ENCODE peak calls at places on chromosomes 5 and 9, in six cellular contexts. R is colonic mucosa, E is pons, P is endodermal cell, O is left ventricle myocardium inferior, A is progenitor cell of endocrine pancreas. Y is an unnamed sample.

GRCh38 chr5:61732376-61732775 is 400.3 kb downstream of the ZSWIM6 start:
- DNase-seq in R (no peak), E (peak), P (no peak), O (no peak), A (no peak), Y (no peak)

GRCh38 chr9:33288828-33289483 is 1.4 kb upstream of the NFX1 start:
- DNase-seq in R (no peak), E (no peak), P (no peak), O (no peak), A (no peak), Y (no peak)

GRCh38 chr5:180209137-180209581 is at the start of gene RASGEF1C:
- DNase-seq in R (peak), E (no peak), P (peak), O (peak), A (peak), Y (peak)

GRCh38 chr9:73437758-73438157 is 286.1 kb downstream of the ANXA1 start:
- DNase-seq in R (no peak), E (no peak), P (no peak), O (no peak), A (no peak), Y (no peak)

GRCh38 chr5:142508630-142509425 is 177.1 kb downstream of the FGF1 start:
- DNase-seq in R (no peak), E (no peak), P (no peak), O (no peak), A (no peak), Y (no peak)

GRCh38 chr9:75482566-75482965 is 394.3 kb downstream of the OSTF1 start:
- DNase-seq in R (no peak), E (no peak), P (no peak), O (no peak), A (no peak), Y (no peak)

GRCh38 chr9:20604561-20604960 is 17.7 kb downstream of the MLLT3 start:
- DNase-seq in R (no peak), E (no peak), P (no peak), O (no peak), A (no peak), Y (no peak)

GRCh38 chr9:114677418-114677817 is 4.6 kb downstream of the TEX48 start:
- DNase-seq in R (no peak), E (no peak), P (peak), O (no peak), A (no peak), Y (peak)

GRCh38 chr5:163649522-163649921 is 144.1 kb downstream of the MAT2B start:
- DNase-seq in R (no peak), E (no peak), P (no peak), O (no peak), A (no peak), Y (no peak)

GRCh38 chr5:52964138-52964537 is 25.0 kb upstream of the ITGA2 start:
- DNase-seq in R (no peak), E (no peak), P (no peak), O (no peak), A (no peak), Y (no peak)

GRCh38 chr5:175824621-175825020 is 46.8 kb upstream of the CPLX2 start:
- DNase-seq in R (no peak), E (no peak), P (no peak), O (no peak), A (no peak), Y (no peak)

GRCh38 chr5:135721548-135722090 is 112.8 kb upstream of the SLC25A48 start:
- DNase-seq in R (no peak), E (no peak), P (no peak), O (peak), A (no peak), Y (no peak)

GRCh38 chr5:172224996-172225395 is 31.0 kb downstream of the EFCAB9 start:
- DNase-seq in R (no peak), E (peak), P (no peak), O (no peak), A (no peak), Y (no peak)

GRCh38 chr5:54658014-54658413 is 140.5 kb downstream of the SNX18 start:
- DNase-seq in R (no peak), E (no peak), P (no peak), O (no peak), A (no peak), Y (no peak)

GRCh38 chr5:114447084-114447773 is 85.4 kb downstream of the KCNN2 start:
- DNase-seq in R (no peak), E (no peak), P (no peak), O (no peak), A (no peak), Y (no peak)

GRCh38 chr9:72858089-72858912 is 94.6 kb downstream of the ALDH1A1 start:
- DNase-seq in R (no peak), E (no peak), P (no peak), O (no peak), A (no peak), Y (peak)

GRCh38 chr9:34554211-34555001 is 31.6 kb upstream of the ENHO start:
- DNase-seq in R (no peak), E (no peak), P (peak), O (no peak), A (no peak), Y (peak)

GRCh38 chr5:38598296-38598993 is 42.0 kb upstream of the LIFR start:
- DNase-seq in R (no peak), E (no peak), P (no peak), O (no peak), A (no peak), Y (peak)

GRCh38 chr9:137459147-137459600 is at the start of gene NSMF:
- DNase-seq in R (peak), E (peak), P (peak), O (peak), A (peak), Y (peak)

GRCh38 chr5:174599992-174600391 is 124.4 kb upstream of the MSX2 start:
- DNase-seq in R (no peak), E (no peak), P (peak), O (no peak), A (no peak), Y (peak)

GRCh38 chr9:113649054-113649453 is 185.5 kb downstream of the RGS3 start:
- DNase-seq in R (no peak), E (peak), P (peak), O (peak), A (no peak), Y (no peak)

GRCh38 chr9:69265891-69266290 is 59.1 kb upstream of the ENTREP1 start:
- DNase-seq in R (no peak), E (no peak), P (peak), O (no peak), A (no peak), Y (no peak)

GRCh38 chr5:64789457-64789856 is 20.7 kb downstream of the CWC27 start:
- DNase-seq in R (no peak), E (no peak), P (no peak), O (no peak), A (no peak), Y (no peak)

GRCh38 chr5:14144586-14145355 is 1.6 kb downstream of the TRIO start:
- DNase-seq in R (peak), E (peak), P (peak), O (peak), A (peak), Y (peak)

GRCh38 chr9:99130069-99130468 is 25.2 kb downstream of the TGFBR1 start:
- DNase-seq in R (no peak), E (no peak), P (no peak), O (no peak), A (no peak), Y (no peak)

GRCh38 chr5:59189482-59189881 is 606.6 kb downstream of the RAB3C start:
- DNase-seq in R (no peak), E (no peak), P (no peak), O (no peak), A (no peak), Y (no peak)

GRCh38 chr5:134224905-134225779 is 731 bp downstream of the PPP2CA start:
- DNase-seq in R (peak), E (peak), P (peak), O (peak), A (peak), Y (peak)

GRCh38 chr9:115764649-115765048 is 388.9 kb upstream of the PAPPA start:
- DNase-seq in R (no peak), E (no peak), P (no peak), O (no peak), A (no peak), Y (no peak)

Y was measured in ELF-1.